ENCODE peak calls at places on chromosomes 5 and 9, in six cellular contexts. D is H1, G is nephron progenitor cell, O is BE2C, I is type B pancreatic cell, M is ovary. W is an unnamed sample.

GRCh38 chr5:545641-546375 is 21.6 kb upstream of the SLC9A3 start:
- DNase-seq in G (no peak), I (no peak), O (peak; percentile 2), D (no peak), M (no peak), W (no peak)

GRCh38 chr5:83093692-83094091 is 16.3 kb downstream of the XRCC4 start:
- DNase-seq in O (no peak), D (no peak), I (no peak), M (no peak), G (no peak), W (no peak)

GRCh38 chr9:98432134-98432533 is 176.7 kb upstream of the TBC1D2 start:
- DNase-seq in O (no peak), I (no peak), D (no peak), G (no peak), M (no peak), W (no peak)

GRCh38 chr5:2929779-2930178 is 178.3 kb upstream of the IRX2 start:
- DNase-seq in I (peak; percentile 34), M (no peak), G (no peak), D (no peak), O (no peak), W (no peak)

GRCh38 chr9:137278061-137278912 is 761 bp downstream of the TOR4A start:
- DNase-seq in D (no peak), G (no peak), O (no peak), M (peak; percentile 30), I (peak; percentile 70), W (no peak)

GRCh38 chr9:89864257-89864656 is 259.4 kb downstream of the GADD45G start:
- DNase-seq in G (no peak), I (no peak), M (no peak), O (no peak), D (no peak), W (no peak)

GRCh38 chr5:140977003-140977402 is 10.7 kb downstream of the PCDHAC2 start:
- DNase-seq in G (no peak), I (no peak), O (no peak), M (no peak), D (no peak), W (no peak)

GRCh38 chr5:115571441-115571878 is 26.9 kb upstream of the FEM1C start:
- DNase-seq in I (no peak), D (no peak), G (no peak), O (no peak), M (no peak), W (no peak)

GRCh38 chr5:124952079-124952478 is 205.6 kb upstream of the ZNF608 start:
- DNase-seq in O (no peak), G (no peak), D (no peak), M (no peak), I (no peak), W (no peak)

GRCh38 chr9:83986223-83986622 is 5.6 kb downstream of the RMI1 start:
- DNase-seq in M (no peak), I (no peak), O (no peak), D (no peak), G (no peak), W (no peak)

DNA sequence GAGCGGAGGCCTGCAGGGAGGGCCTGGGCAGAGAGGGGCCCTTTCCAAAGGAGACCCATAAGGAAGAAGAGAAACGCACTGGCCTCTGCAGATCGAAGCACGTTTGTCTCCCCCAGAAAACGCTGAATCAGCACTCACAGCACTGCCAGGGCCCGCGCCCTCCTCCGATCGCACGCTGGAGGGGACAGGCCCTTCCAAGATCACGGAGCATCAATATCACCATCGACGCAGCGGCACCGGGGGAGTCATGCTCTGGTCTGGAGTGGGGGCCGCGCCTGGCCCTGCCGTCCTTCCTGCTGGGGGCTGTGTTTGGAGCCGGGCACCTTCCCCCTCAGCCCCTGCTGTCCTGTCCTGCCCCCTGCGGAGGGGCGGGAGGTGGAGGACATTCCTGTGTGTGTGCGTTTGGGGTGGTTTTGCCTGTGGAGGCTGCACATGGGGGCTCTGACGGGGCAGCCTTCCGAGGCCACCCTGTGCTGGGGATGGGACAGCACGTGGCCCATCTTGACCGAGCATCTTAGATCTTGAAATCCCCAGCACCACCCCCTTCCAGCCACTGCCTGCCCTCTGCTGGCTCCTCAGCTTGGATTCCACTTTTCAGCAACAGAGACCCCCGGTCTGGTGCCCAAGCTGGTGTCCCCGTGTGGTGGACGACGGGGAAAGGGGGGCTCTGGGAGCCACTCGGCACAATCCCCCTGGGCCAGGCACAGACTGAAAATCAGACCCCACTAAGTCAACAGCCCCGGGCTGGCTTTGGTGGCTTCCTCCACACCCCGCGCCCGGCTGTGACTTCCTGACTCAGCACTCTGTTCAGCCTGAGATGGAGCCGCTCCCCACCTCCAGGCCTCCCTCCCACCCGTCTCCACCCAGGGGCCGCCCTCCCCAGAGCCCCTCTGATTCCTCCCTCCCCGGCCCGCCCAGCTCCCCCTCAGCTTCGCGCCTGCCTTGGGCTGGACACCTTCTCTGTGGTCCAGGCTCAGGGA is 8.3 kb downstream of the TMEM250 start:
- DNase-seq in G (no peak), M (no peak), O (no peak), D (no peak), I (no peak), W (no peak)
- TF ChIP-seq CTCF in G (no peak), M (no peak), O (peak; percentile 16), D (no peak), I (peak; percentile 57), W (no peak)

GRCh38 chr9:1619915-1620705 is 395.0 kb upstream of the SMARCA2 start:
- DNase-seq in G (no peak), M (no peak), I (no peak), D (no peak), O (no peak), W (no peak)
- TF ChIP-seq CTCF in G (no peak), M (no peak), I (peak; percentile 62), D (no peak), O (no peak), W (peak; percentile 49)

GRCh38 chr5:25090275-25090674 is 445.5 kb upstream of the CDH10 start:
- DNase-seq in O (no peak), M (no peak), I (no peak), D (no peak), G (no peak), W (no peak)
- TF ChIP-seq CTCF in O (no peak), M (no peak), I (no peak), D (no peak), G (no peak), W (no peak)

DNA sequence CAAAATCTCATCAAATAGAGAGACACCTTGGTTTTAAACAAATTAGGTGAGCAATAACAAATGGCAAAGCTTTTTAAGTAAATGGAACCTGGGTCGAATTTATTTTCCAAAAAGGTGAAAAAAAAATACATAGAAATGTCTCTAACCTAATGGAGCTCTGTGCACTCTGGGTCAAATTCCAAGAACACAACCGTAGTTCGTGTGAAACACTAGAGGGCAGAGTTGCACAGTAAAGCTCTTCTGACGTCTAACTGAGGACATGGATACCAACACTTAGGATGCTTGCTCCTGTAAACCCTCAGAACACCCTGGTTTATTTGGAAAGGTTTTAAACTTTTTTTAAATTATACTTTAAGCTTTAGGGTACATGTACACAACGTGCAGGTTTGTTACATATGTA is 18.9 kb downstream of the MARCHF11 start:
- DNase-seq in I (no peak), D (no peak), O (peak; percentile 64), M (no peak), G (peak; percentile 33), W (no peak)
- TF ChIP-seq CTCF in I (peak; percentile 87), D (no peak), O (peak; percentile 90), M (peak; percentile 6), G (peak; percentile 74), W (peak; percentile 83)

W was measured in progenitor cell of endocrine pancreas.